ENCODE peak calls at places on chromosomes 4 and X, in seven cellular contexts. U is astrocyte; O is SK-N-SH; Y is breast epithelium; B is CD8-positive, alpha-beta T cell; I is left ventricle myocardium inferior; H is pancreas. W is an unnamed sample.

GRCh38 chr4:1012031-1012739 is 759 bp downstream of the FGFRL1 start:
- DNase-seq in U (peak; percentile 30), O (peak; percentile 72), Y (peak; percentile 41), B (peak; percentile 11), I (no peak), H (peak; percentile 84), W (peak; percentile 44)

GRCh38 chrX:72029473-72030411 is 102.0 kb downstream of the RTL5 start:
- DNase-seq in U (peak; percentile 91), O (peak; percentile 47), Y (peak; percentile 17), B (no peak), I (no peak), H (no peak), W (peak; percentile 28)

GRCh38 chr4:64538219-64538618 is 129.0 kb upstream of the TECRL start:
- DNase-seq in U (no peak), O (no peak), Y (no peak), B (no peak), I (no peak), H (no peak), W (no peak)

GRCh38 chrX:80576267-80576666 is 156.0 kb downstream of the TENT5D start:
- DNase-seq in U (no peak), O (no peak), Y (no peak), B (no peak), I (no peak), H (no peak), W (no peak)

GRCh38 chr4:89294583-89295244 is 12.9 kb downstream of the GPRIN3 start:
- DNase-seq in U (no peak), O (no peak), Y (no peak), B (no peak), I (no peak), H (no peak), W (no peak)

GRCh38 chr4:100075056-100075455 is 115.2 kb downstream of the DDIT4L start:
- DNase-seq in U (peak; percentile 60), O (no peak), Y (no peak), B (no peak), I (no peak), H (no peak), W (no peak)

GRCh38 chr4:121462660-121463261 is 81.9 kb upstream of the QRFPR start:
- DNase-seq in U (peak; percentile 52), O (peak; percentile 10), Y (peak; percentile 29), B (peak; percentile 5), I (no peak), H (no peak), W (peak; percentile 65)

GRCh38 chrX:82585868-82586267 is 922.2 kb upstream of the POU3F4 start:
- DNase-seq in U (no peak), O (no peak), Y (no peak), B (no peak), I (no peak), H (no peak), W (no peak)

GRCh38 chr4:133594246-133595207 is 445.4 kb downstream of the PCDH10 start:
- DNase-seq in U (peak; percentile 82), O (no peak), Y (no peak), B (no peak), I (no peak), H (no peak), W (no peak)

DNA sequence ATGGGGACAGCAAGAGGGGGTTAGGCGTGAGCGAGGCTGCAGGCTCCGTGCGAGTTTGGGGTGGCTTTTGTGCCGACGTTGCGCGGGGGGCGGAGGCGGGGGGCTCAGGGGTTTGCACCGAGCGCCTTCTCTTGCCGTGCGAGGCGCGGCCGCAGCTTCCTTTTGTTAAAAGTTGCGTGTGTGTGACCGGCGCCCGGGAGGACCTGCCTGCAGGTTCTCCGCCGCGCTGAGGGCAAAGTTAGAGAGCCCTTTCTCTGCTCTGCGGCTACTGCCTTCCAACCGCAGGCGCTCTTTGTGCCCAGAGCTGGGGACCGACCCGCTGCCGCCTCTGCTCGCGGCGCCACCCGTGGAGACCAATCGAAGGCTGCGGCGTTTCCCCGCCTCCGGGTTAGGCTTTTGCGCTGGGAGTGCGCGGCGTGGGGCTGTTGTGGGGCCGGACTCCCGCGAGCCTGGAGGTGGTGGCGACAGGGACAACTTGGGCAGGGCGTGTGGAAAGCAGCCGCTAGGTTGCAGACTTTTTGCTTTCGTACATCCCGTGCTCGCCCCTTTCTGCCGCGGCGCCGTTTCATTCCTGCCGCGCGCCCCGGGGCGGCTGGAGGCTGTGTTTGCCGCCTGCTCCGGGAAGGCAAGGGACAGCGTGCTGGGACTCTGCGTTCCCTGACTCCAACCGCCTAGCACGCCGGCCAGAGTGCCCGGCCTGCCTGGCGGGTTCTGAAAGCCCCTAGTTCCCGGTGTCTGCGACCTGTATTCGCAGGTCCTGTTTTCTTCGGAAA is 750 bp downstream of the KIT start:
- DNase-seq in U (peak; percentile 14), O (peak; percentile 78), Y (peak; percentile 47), B (no peak), I (peak; percentile 52), H (peak; percentile 80), W (peak; percentile 36)
- TF ChIP-seq CTCF in U (no peak), O (peak; percentile 46), Y (no peak), B (no peak), I (peak; percentile 53), H (peak; percentile 20), W (no peak)

DNA sequence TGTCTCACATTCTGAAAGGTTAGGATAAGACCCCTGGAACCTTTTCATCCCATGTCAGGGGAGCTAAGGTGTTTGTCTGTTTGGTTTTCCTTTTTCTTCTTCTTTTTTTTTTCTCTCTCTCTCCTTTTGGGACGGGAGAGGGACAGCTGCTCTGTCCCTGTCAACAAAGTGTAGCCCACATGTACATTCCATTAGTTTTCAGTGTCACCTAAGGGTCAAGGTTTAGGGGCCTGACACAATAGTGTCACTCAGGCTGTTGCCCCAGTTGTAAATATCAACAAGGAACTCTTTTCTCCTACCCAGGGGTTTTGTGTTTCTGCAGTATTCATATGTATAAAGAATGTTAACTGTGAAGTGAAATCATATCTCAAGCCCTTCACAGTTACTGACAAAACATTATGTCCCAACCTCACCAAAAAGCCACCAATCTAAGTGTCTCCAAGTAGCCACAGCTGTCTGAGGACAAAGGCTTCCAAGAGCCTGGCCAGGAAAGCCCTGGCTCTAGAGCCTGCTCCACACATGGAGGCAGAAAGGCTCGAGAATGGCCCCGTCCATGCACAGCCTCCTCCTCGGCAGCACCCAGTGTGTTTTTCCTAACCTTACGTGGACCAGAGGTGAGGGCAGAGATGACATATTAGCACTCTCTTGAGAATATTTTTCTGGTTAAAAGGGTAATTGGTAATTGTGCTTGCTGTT is 9.4 kb downstream of the IRF2 start:
- DNase-seq in U (no peak), O (no peak), Y (no peak), B (no peak), I (no peak), H (no peak), W (no peak)
- H3K4me1 ChIP-seq in U (no peaks in the 10 kb centered on the region), O (peaks cover 13% of the 10 kb centered on the region), Y (no peaks in the 10 kb centered on the region), B (peaks cover 41% of the 10 kb centered on the region), I (peaks cover 84% of the 10 kb centered on the region), H (peaks cover 17% of the 10 kb centered on the region), W (peaks cover 31% of the 10 kb centered on the region)

GRCh38 chr4:158572608-158573007 is 50.9 kb downstream of the RXFP1 start:
- DNase-seq in U (no peak), O (no peak), Y (no peak), B (no peak), I (no peak), H (no peak), W (no peak)

GRCh38 chr4:158580064-158580463 is 58.4 kb downstream of the RXFP1 start:
- DNase-seq in U (no peak), O (no peak), Y (no peak), B (no peak), I (no peak), H (no peak), W (no peak)

GRCh38 chr4:158581161-158581560 is 59.5 kb downstream of the RXFP1 start:
- DNase-seq in U (peak; percentile 5), O (no peak), Y (no peak), B (no peak), I (no peak), H (no peak), W (no peak)

DNA sequence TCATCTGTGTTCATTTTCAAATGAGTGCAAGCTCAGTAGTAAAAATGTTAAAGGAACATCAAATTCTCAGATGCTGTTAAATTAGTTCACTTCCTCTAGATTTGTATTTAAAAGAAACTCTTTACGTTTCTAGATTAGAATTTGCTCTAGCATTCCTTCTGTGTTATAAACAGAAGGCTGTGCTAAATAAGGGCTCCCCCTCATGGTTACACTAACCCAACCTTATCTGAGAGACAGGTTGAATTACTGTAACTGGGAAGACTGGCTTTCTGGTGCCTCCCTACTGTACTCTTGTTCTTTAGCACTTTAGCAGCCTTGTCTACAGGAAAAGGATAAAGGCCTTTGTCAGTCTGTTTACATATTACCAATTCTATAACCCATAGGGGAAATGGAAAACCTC is 56.8 kb downstream of the RXFP1 start:
- DNase-seq in U (peak; percentile 14), O (peak; percentile 25), Y (no peak), B (no peak), I (no peak), H (no peak), W (no peak)
- TF ChIP-seq CTCF in U (peak; percentile 30), O (peak; percentile 33), Y (no peak), B (no peak), I (peak; percentile 24), H (no peak), W (peak; percentile 12)

GRCh38 chr4:153223935-153224334 is 19.7 kb downstream of the TRIM2 start:
- DNase-seq in U (peak; percentile 72), O (no peak), Y (no peak), B (no peak), I (no peak), H (no peak), W (peak; percentile 38)

GRCh38 chr4:153232768-153233167 is 28.5 kb downstream of the TRIM2 start:
- DNase-seq in U (no peak), O (no peak), Y (no peak), B (no peak), I (peak; percentile 52), H (no peak), W (peak; percentile 38)

GRCh38 chr4:153227501-153227900 is 23.3 kb downstream of the TRIM2 start:
- DNase-seq in U (no peak), O (no peak), Y (no peak), B (no peak), I (no peak), H (no peak), W (no peak)

GRCh38 chr4:153224474-153224873 is 20.2 kb downstream of the TRIM2 start:
- DNase-seq in U (no peak), O (no peak), Y (no peak), B (no peak), I (no peak), H (no peak), W (no peak)

GRCh38 chr4:153228512-153229145 is 24.4 kb downstream of the TRIM2 start:
- DNase-seq in U (no peak), O (peak; percentile 50), Y (no peak), B (no peak), I (no peak), H (no peak), W (no peak)
- H3K4me1 ChIP-seq in U (peaks cover 21% of the 10 kb centered on the region), O (peaks cover 32% of the 10 kb centered on the region), Y (peaks cover 6% of the 10 kb centered on the region), B (peaks cover 12% of the 10 kb centered on the region), I (peaks cover 74% of the 10 kb centered on the region), H (peaks cover 5% of the 10 kb centered on the region), W (peaks cover 20% of the 10 kb centered on the region)

DNA sequence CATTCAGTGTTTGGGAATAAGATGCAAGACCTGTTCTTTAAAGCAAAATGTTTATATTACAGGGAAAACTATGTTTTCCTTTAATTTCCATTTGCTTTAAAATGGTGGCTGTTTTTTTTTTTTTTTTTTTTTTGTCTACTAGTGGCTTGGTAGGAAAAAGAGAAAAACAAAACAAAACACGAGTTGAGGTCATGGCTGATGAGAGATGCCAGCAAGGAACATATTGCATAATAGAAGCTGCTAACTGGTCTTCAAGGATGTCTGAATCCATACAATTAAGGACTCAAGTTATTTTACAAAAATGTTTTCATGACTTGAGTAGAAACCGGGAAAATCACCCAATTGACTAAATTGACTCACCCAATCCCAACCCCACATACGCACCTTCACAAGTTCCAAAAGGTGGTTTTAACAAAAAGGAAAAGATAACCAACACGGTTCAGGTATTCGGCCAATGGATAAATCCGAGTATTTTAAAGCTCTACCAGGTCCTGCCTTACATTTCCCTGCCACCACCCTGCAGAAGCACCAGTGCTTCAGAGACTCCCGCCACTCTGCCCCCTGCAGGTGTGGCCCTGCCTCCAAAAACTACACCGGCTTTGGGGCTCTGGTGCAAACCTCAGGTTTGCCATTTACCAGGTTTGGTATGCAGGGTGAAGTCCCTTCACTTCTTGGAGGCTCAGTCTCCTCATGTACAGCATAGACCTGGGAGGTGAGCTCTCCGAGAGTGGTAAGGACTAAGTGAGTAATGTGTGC is 27.1 kb downstream of the PIR start:
- DNase-seq in U (no peak), O (no peak), Y (no peak), B (no peak), I (no peak), H (no peak), W (no peak)
- TF ChIP-seq CTCF in U (no peak), O (peak; percentile 16), Y (no peak), B (no peak), I (peak; percentile 11), H (no peak), W (no peak)

W was measured in lung.